ENCODE peak calls at places on chromosomes 4 and X, in four cellular contexts. One of them, this sample, is unnamed. For H3K4me1, the result is how much of the 10 kb centered on the place peaks cover.

GRCh38 chrX:10603612-10604011 is 16.8 kb downstream of the MID1 start:
- DNase-seq in uterus: no peak
- DNase-seq in sigmoid colon: no peak
- DNase-seq in transverse colon: no peak
- DNase-seq in this sample: no peak

GRCh38 chrX:34918091-34918736 is 24.4 kb upstream of the FAM47B start:
- DNase-seq in uterus: no peak
- DNase-seq in sigmoid colon: no peak
- DNase-seq in transverse colon: no peak
- DNase-seq in this sample: no peak

GRCh38 chr4:5267418-5267817 is 216.1 kb downstream of the STK32B start:
- DNase-seq in uterus: no peak
- DNase-seq in sigmoid colon: no peak
- DNase-seq in transverse colon: no peak
- DNase-seq in this sample: no peak

GRCh38 chr4:85132570-85132969 is 166.1 kb upstream of the WDFY3 start:
- DNase-seq in uterus: no peak
- DNase-seq in sigmoid colon: no peak
- DNase-seq in transverse colon: no peak
- DNase-seq in this sample: no peak

GRCh38 chr4:189202869-189203271 is 737.8 kb upstream of the FRG1 start:
- DNase-seq in uterus: no peak
- DNase-seq in sigmoid colon: no peak
- DNase-seq in transverse colon: no peak
- DNase-seq in this sample: no peak

GRCh38 chrX:45714864-45715263 is 514.2 kb upstream of the DIPK2B start:
- DNase-seq in uterus: peak
- DNase-seq in sigmoid colon: no peak
- DNase-seq in transverse colon: peak
- DNase-seq in this sample: no peak

GRCh38 chrX:133412665-133413064 is 2.6 kb downstream of the GPC4 start:
- DNase-seq in uterus: no peak
- DNase-seq in sigmoid colon: no peak
- DNase-seq in transverse colon: no peak
- DNase-seq in this sample: no peak

GRCh38 chrX:25941087-25941486 is 197.1 kb upstream of the MAGEB18 start:
- DNase-seq in uterus: no peak
- DNase-seq in sigmoid colon: no peak
- DNase-seq in transverse colon: no peak
- DNase-seq in this sample: no peak

GRCh38 chrX:120310861-120311631 is at the start of gene TMEM255A:
- DNase-seq in uterus: peak
- DNase-seq in sigmoid colon: peak
- DNase-seq in transverse colon: no peak
- DNase-seq in this sample: peak

GRCh38 chr4:42397635-42398447 is 553 bp downstream of the SHISA3 start:
- DNase-seq in uterus: no peak
- DNase-seq in sigmoid colon: no peak
- DNase-seq in transverse colon: no peak
- DNase-seq in this sample: no peak

GRCh38 chr4:89160806-89161205 is 49.5 kb downstream of the TIGD2 start:
- DNase-seq in uterus: no peak
- DNase-seq in sigmoid colon: no peak
- DNase-seq in transverse colon: no peak
- DNase-seq in this sample: no peak

GRCh38 chrX:124028177-124028576 is 66.7 kb downstream of the STAG2 start:
- DNase-seq in uterus: no peak
- DNase-seq in sigmoid colon: no peak
- DNase-seq in transverse colon: no peak
- DNase-seq in this sample: no peak

GRCh38 chrX:70476934-70477733 is 32.5 kb downstream of the DLG3 start:
- DNase-seq in uterus: peak
- DNase-seq in sigmoid colon: peak
- DNase-seq in transverse colon: peak
- DNase-seq in this sample: peak

GRCh38 chr4:16707874-16708273 is 190.6 kb downstream of the LDB2 start:
- DNase-seq in uterus: no peak
- DNase-seq in sigmoid colon: no peak
- DNase-seq in transverse colon: no peak
- DNase-seq in this sample: no peak

GRCh38 chr4:83340692-83341343 is 6.2 kb upstream of the HPSE start:
- DNase-seq in uterus: no peak
- DNase-seq in sigmoid colon: no peak
- DNase-seq in transverse colon: no peak
- DNase-seq in this sample: no peak

GRCh38 chr4:183261953-183262775 is 57.9 kb downstream of the CLDN22 start:
- DNase-seq in uterus: peak
- DNase-seq in sigmoid colon: peak
- DNase-seq in transverse colon: peak
- DNase-seq in this sample: peak

GRCh38 chr4:93228021-93228420 is 600.5 kb upstream of the ATOH1 start:
- DNase-seq in uterus: no peak
- DNase-seq in sigmoid colon: no peak
- DNase-seq in transverse colon: no peak
- DNase-seq in this sample: no peak

GRCh38 chrX:132665676-132666075 is 176.8 kb upstream of the MBNL3 start:
- DNase-seq in uterus: no peak
- DNase-seq in sigmoid colon: no peak
- DNase-seq in transverse colon: no peak
- DNase-seq in this sample: no peak

GRCh38 chr4:18012115-18012806 is 9.3 kb downstream of the LCORL start:
- DNase-seq in uterus: no peak
- DNase-seq in sigmoid colon: no peak
- DNase-seq in transverse colon: no peak
- DNase-seq in this sample: no peak

GRCh38 chrX:97843200-97843811 is 959.6 kb downstream of the RPA4 start:
- DNase-seq in uterus: no peak
- DNase-seq in sigmoid colon: peak
- DNase-seq in transverse colon: no peak
- DNase-seq in this sample: no peak

GRCh38 chrX:109347618-109348017 is 134.3 kb downstream of the GUCY2F start:
- DNase-seq in uterus: no peak
- DNase-seq in sigmoid colon: no peak
- DNase-seq in transverse colon: no peak
- DNase-seq in this sample: no peak

GRCh38 chr4:182752158-182752910 is 164.9 kb downstream of the DCTD start:
- DNase-seq in uterus: no peak
- DNase-seq in sigmoid colon: no peak
- DNase-seq in transverse colon: no peak
- DNase-seq in this sample: no peak

GRCh38 chr4:36573441-36573840 is 292.0 kb downstream of the DTHD1 start:
- DNase-seq in uterus: no peak
- DNase-seq in sigmoid colon: no peak
- DNase-seq in transverse colon: no peak
- DNase-seq in this sample: no peak

GRCh38 chrX:12685541-12685940 is 105.7 kb upstream of the PRPS2 start:
- DNase-seq in uterus: no peak
- DNase-seq in sigmoid colon: no peak
- DNase-seq in transverse colon: no peak
- DNase-seq in this sample: no peak

GRCh38 chr4:163331629-163332360 is 601 bp downstream of the NPY1R start:
- DNase-seq in uterus: no peak
- DNase-seq in sigmoid colon: no peak
- DNase-seq in transverse colon: peak
- DNase-seq in this sample: peak

GRCh38 chrX:31333181-31333831 is 261.5 kb upstream of the FTHL17 start:
- DNase-seq in uterus: no peak
- DNase-seq in sigmoid colon: no peak
- DNase-seq in transverse colon: no peak
- DNase-seq in this sample: no peak

GRCh38 chrX:151974336-151975227 is at the start of gene GABRE:
- DNase-seq in uterus: peak
- DNase-seq in sigmoid colon: peak
- DNase-seq in transverse colon: peak
- DNase-seq in this sample: peak

GRCh38 chr4:9875516-9875915 is 94.1 kb downstream of the DRD5 start:
- DNase-seq in uterus: no peak
- DNase-seq in sigmoid colon: no peak
- DNase-seq in transverse colon: no peak
- DNase-seq in this sample: no peak

GRCh38 chrX:125405339-125405738 is 85.7 kb downstream of the TEX13C start:
- DNase-seq in uterus: no peak
- DNase-seq in sigmoid colon: no peak
- DNase-seq in transverse colon: no peak
- DNase-seq in this sample: no peak

GRCh38 chr4:145107126-145107525 is 9.0 kb downstream of the ABCE1 start:
- DNase-seq in uterus: no peak
- DNase-seq in sigmoid colon: no peak
- DNase-seq in transverse colon: no peak
- DNase-seq in this sample: no peak

GRCh38 chrX:48600226-48600625 is 2.9 kb downstream of the WDR13 start:
- DNase-seq in uterus: no peak
- DNase-seq in sigmoid colon: no peak
- DNase-seq in transverse colon: no peak
- DNase-seq in this sample: no peak

GRCh38 chrX:48599341-48599740 is 2.0 kb downstream of the WDR13 start:
- DNase-seq in uterus: no peak
- DNase-seq in sigmoid colon: no peak
- DNase-seq in transverse colon: no peak
- DNase-seq in this sample: no peak

GRCh38 chrX:48598645-48599044 is 1.4 kb downstream of the WDR13 start:
- DNase-seq in uterus: no peak
- DNase-seq in sigmoid colon: no peak
- DNase-seq in transverse colon: no peak
- DNase-seq in this sample: no peak

GRCh38 chrX:48595929-48596328 is 1.4 kb upstream of the WDR13 start:
- DNase-seq in uterus: no peak
- DNase-seq in sigmoid colon: no peak
- DNase-seq in transverse colon: no peak
- DNase-seq in this sample: no peak

GRCh38 chrX:48597353-48598264 is at the start of gene WDR13:
- DNase-seq in uterus: peak
- DNase-seq in sigmoid colon: peak
- DNase-seq in transverse colon: peak
- DNase-seq in this sample: peak
- TF ChIP-seq POLR2A in uterus: peak
- TF ChIP-seq POLR2A in sigmoid colon: peak
- TF ChIP-seq POLR2A in transverse colon: peak
- TF ChIP-seq POLR2A in this sample: peak

GRCh38 chrX:9528498-9528897 is 63.6 kb downstream of the TBL1X start:
- DNase-seq in uterus: no peak
- DNase-seq in sigmoid colon: no peak
- DNase-seq in transverse colon: no peak
- DNase-seq in this sample: no peak
- H3K4me1 ChIP-seq in uterus: under half
- H3K4me1 ChIP-seq in sigmoid colon: under half
- H3K4me1 ChIP-seq in transverse colon: under half
- H3K4me1 ChIP-seq in this sample: under half

DNA sequence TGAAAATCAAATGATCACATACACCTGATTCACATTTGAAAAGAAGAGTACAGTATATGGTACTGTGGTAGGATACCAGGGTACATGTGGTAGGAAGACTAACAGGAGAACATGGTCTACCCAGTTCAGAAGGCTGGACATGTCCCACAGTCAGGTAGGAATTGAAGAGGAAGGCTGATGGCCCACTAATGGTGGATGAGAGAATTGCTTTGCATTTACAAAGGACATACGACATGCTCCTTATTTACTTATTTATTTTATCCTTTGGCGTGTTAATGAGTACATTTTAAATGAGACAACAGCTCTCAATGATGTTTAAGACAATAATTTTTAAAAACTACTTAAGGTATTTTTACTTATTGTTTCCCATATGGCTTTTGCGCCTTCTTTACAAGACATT is 106.7 kb upstream of the BMP2K start:
- DNase-seq in uterus: no peak
- DNase-seq in sigmoid colon: no peak
- DNase-seq in transverse colon: no peak
- DNase-seq in this sample: no peak
- TF ChIP-seq CTCF in uterus: no peak
- TF ChIP-seq CTCF in sigmoid colon: no peak
- TF ChIP-seq CTCF in transverse colon: no peak
- TF ChIP-seq CTCF in this sample: no peak

GRCh38 chrX:49155900-49156837 is 6.4 kb upstream of the MAGIX start:
- DNase-seq in uterus: peak
- DNase-seq in sigmoid colon: peak
- DNase-seq in transverse colon: peak
- DNase-seq in this sample: peak
- TF ChIP-seq POLR2A in uterus: peak
- TF ChIP-seq POLR2A in sigmoid colon: no peak
- TF ChIP-seq POLR2A in transverse colon: peak
- TF ChIP-seq POLR2A in this sample: peak

GRCh38 chr4:152463562-152463961 is 72.3 kb downstream of the FBXW7 start:
- DNase-seq in uterus: no peak
- DNase-seq in sigmoid colon: no peak
- DNase-seq in transverse colon: no peak
- DNase-seq in this sample: no peak

GRCh38 chr4:152462047-152462446 is 73.8 kb downstream of the FBXW7 start:
- DNase-seq in uterus: no peak
- DNase-seq in sigmoid colon: no peak
- DNase-seq in transverse colon: peak
- DNase-seq in this sample: no peak

GRCh38 chr4:152464030-152464823 is 71.7 kb downstream of the FBXW7 start:
- DNase-seq in uterus: no peak
- DNase-seq in sigmoid colon: no peak
- DNase-seq in transverse colon: no peak
- DNase-seq in this sample: no peak

GRCh38 chr4:152460488-152460887 is 75.4 kb downstream of the FBXW7 start:
- DNase-seq in uterus: no peak
- DNase-seq in sigmoid colon: no peak
- DNase-seq in transverse colon: no peak
- DNase-seq in this sample: no peak

DNA sequence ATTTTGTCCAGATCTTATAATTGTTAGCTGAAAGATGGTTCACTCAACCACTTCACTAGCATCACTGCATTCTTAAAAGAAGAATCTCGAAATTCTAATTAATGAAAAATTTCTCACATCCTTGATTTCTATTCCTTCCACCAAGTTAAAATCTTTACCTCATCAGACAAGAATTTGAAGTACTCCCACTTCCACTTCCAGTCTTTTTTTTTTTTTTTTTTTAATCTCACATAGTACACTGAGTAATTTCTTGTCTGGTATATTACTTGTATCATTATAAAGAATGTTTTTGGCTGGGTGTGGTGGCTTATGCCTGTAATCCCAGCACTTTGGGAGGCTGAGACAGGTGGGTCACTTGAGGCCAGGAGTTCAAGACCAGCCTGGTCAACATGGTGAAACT is 73.2 kb downstream of the FBXW7 start:
- DNase-seq in uterus: no peak
- DNase-seq in sigmoid colon: no peak
- DNase-seq in transverse colon: no peak
- DNase-seq in this sample: no peak
- H3K4me1 ChIP-seq in uterus: under half
- H3K4me1 ChIP-seq in sigmoid colon: under half
- H3K4me1 ChIP-seq in transverse colon: under half
- H3K4me1 ChIP-seq in this sample: under half

GRCh38 chr4:170748975-170749374 is 659.2 kb upstream of the AADAT start:
- DNase-seq in uterus: no peak
- DNase-seq in sigmoid colon: no peak
- DNase-seq in transverse colon: no peak
- DNase-seq in this sample: no peak
- TF ChIP-seq CTCF in uterus: no peak
- TF ChIP-seq CTCF in sigmoid colon: no peak
- TF ChIP-seq CTCF in transverse colon: no peak
- TF ChIP-seq CTCF in this sample: no peak